ENCODE peak calls at places on chromosomes 5 and 9, in seven cellular contexts. B, D, G, M, E, J and N are unnamed samples.

GRCh38 chr9:132857031-132857430 is 21.1 kb downstream of the AK8 start:
- DNase-seq in D (peak; percentile 72), J (no peak), G (peak; percentile 25), M (peak; percentile 6), B (peak; percentile 23), E (peak; percentile 36), N (no peak)

GRCh38 chr9:117095116-117095515 is 319.7 kb downstream of the ASTN2 start:
- DNase-seq in D (peak; percentile 8), B (no peak), E (no peak), G (no peak), J (no peak), M (no peak), N (no peak)

GRCh38 chr9:87431831-87432230 is 65.8 kb upstream of the DAPK1 start:
- DNase-seq in J (no peak), D (no peak), E (no peak), B (no peak), G (no peak), M (no peak), N (no peak)

GRCh38 chr5:127683006-127683405 is 20.2 kb upstream of the CCDC192 start:
- DNase-seq in M (no peak), B (no peak), G (no peak), D (no peak), J (no peak), E (no peak), N (no peak)

GRCh38 chr9:19255112-19255511 is 24.6 kb downstream of the DENND4C start:
- DNase-seq in B (no peak), G (no peak), E (no peak), D (no peak), M (no peak), J (no peak), N (no peak)

GRCh38 chr9:127022913-127023665 is 99.3 kb downstream of the ANGPTL2 start:
- DNase-seq in B (peak; percentile 18), G (no peak), J (no peak), D (no peak), E (no peak), M (peak; percentile 42), N (no peak)

GRCh38 chr5:157558089-157558595 is 17.4 kb downstream of the ADAM19 start:
- DNase-seq in E (no peak), G (no peak), D (peak; percentile 86), J (no peak), M (no peak), B (peak; percentile 43), N (no peak)

GRCh38 chr5:170302729-170303501 is 5.3 kb upstream of the LCP2 start:
- DNase-seq in G (no peak), E (peak; percentile 54), M (no peak), D (no peak), J (no peak), B (peak; percentile 69), N (no peak)

GRCh38 chr9:94210616-94211603 is 48.2 kb upstream of the ZNF169 start:
- DNase-seq in G (no peak), B (no peak), M (no peak), E (no peak), D (no peak), J (no peak), N (no peak)

GRCh38 chr9:36899406-36899805 is 134.7 kb downstream of the PAX5 start:
- DNase-seq in G (no peak), J (no peak), M (no peak), E (no peak), B (no peak), D (no peak), N (no peak)

GRCh38 chr5:60497706-60498500 is 202.1 kb downstream of the DEPDC1B start:
- DNase-seq in M (no peak), J (no peak), D (peak; percentile 62), G (no peak), E (no peak), B (no peak), N (no peak)

GRCh38 chr5:94808497-94808896 is 190.0 kb downstream of the SLF1 start:
- DNase-seq in J (no peak), M (no peak), E (no peak), B (no peak), G (no peak), D (no peak), N (no peak)

GRCh38 chr9:110432253-110432652 is 94.6 kb upstream of the TXNDC8 start:
- DNase-seq in J (no peak), E (no peak), B (no peak), M (no peak), G (no peak), D (peak; percentile 71), N (no peak)

GRCh38 chr5:59575648-59576290 is 317.8 kb downstream of the PDE4D start:
- DNase-seq in G (no peak), B (no peak), E (no peak), D (no peak), M (no peak), J (no peak), N (no peak)

GRCh38 chr9:98501776-98502175 is 207.0 kb downstream of the GABBR2 start:
- DNase-seq in D (no peak), E (no peak), J (no peak), B (no peak), M (no peak), G (no peak), N (no peak)
- TF ChIP-seq POLR2A in D (no peak), E (no peak), J (no peak), B (no peak), M (no peak), G (no peak), N (no peak)

GRCh38 chr5:134413046-134413445 is 1.4 kb upstream of the CDKN2AIPNL start:
- DNase-seq in B (no peak), J (no peak), D (no peak), G (no peak), M (no peak), E (no peak), N (no peak)

GRCh38 chr5:134411228-134411545 is 494 bp downstream of the CDKN2AIPNL start:
- DNase-seq in D (no peak), J (no peak), E (no peak), G (no peak), M (no peak), B (no peak), N (no peak)

GRCh38 chr5:134409321-134409720 is 2.4 kb downstream of the CDKN2AIPNL start:
- DNase-seq in D (no peak), B (no peak), J (no peak), G (no peak), E (no peak), M (no peak), N (no peak)

GRCh38 chr5:134410822-134411221 is 859 bp downstream of the CDKN2AIPNL start:
- DNase-seq in J (no peak), M (no peak), B (no peak), D (no peak), E (no peak), G (no peak), N (no peak)

DNA sequence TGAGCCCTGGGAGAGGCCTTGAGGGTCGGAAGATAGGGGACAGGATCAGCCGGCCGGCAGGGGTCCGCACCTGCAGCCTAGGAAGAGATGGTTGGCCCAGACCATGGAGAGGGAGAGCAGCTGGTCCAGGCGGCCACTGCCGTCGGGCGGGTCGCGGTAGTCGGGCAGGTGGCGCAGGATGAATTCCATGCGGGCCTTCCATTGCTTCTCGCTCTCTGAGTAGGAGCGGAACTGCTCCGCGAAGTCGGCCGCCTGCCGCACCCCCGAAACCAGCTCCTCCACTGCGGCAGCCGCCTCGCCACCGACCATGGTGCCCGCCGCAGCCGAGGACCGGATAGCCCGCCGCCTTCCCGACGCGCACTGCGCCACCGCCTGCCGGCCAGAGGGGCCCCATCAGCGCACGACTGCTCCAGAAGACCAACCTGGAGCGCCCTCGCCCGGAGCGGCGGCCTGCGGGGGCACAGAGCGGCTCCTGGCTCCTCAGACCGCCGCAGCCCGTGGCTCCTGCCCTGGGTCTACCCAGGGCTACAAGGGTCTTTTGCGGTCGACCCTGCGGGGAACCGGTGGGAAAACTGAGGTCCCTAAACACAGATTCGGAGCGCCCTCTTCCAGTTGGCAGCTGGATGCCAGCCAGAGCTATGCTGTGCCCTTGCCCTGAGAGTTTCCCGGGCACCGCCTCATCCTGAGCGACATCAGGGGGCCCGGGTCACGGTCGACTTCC is at the start of gene CDKN2AIPNL:
- DNase-seq in G (peak; percentile 82), M (peak; percentile 90), J (peak; percentile 95), E (peak; percentile 91), B (peak; percentile 90), D (peak; percentile 80), N (peak; percentile 84)
- TF ChIP-seq POLR2A in G (no peak), M (peak; percentile 64), J (peak; percentile 50), E (peak; percentile 48), B (no peak), D (peak; percentile 74), N (peak; percentile 87)

DNA sequence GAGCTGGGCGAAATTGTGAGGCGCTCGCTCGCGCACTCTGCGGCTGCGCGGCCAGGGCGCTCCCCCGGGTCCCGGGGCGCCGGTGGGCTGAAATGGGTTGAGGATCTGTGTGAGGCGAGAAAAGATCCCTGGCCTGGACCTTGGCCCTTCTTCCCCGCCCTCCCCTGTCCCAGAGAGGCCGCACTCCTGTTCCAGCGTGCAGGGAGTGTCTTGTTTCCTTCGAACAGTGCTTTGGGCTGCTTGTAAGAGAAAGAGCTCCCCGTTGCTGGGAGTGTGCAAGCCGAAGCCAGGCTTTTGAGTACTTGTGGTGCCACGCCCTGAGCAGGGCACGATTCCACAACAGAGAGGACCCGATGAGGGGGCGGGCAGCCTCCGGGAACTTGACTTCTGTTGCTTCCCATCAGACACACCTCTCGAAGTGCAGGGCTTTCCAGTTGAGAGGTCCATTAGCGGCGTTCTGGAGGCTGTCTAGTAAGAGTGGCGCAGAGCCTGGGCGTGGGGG is 528 bp downstream of the DOLPP1 start:
- DNase-seq in J (no peak), G (no peak), D (no peak), B (peak; percentile 57), M (no peak), E (no peak), N (peak; percentile 97)
- TF ChIP-seq POLR2A in J (no peak), G (no peak), D (no peak), B (no peak), M (no peak), E (no peak), N (no peak)

DNA sequence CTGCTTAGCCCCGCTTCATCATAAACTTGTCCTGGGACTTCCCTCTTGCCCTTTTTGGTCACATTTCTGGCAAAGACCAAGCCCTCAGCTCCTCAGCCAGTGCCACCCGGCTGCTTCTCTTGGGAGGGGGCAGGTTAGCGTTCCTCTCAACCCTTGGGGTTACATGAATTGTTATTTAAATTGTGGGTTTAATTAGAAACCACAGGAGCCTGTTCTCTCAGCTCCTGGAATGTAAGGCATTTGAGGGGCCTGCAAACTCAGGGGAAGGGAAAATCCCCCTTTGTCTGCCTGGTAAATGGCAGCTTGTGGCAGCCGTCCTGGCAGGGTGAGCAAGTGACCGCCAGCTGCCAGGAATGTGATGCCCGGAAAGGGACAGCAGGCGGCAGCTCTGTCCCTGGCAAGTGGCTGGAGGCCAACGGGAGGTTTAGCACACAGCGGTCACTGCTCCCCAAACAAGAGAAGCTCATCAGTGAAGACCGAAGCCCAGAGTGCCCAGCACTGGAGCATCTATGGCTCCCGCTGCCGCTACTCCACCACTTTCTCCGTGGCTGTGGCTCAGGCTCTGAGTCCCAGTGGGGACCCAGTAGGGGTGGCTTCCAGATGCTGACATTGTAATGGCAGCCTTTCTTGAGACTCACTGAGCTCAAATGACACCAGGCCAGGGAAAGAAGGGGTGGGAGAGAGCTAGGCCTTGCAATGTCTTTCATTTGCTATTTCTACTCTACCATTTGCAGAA is 51.7 kb downstream of the SHB start:
- DNase-seq in B (peak; percentile 82), E (no peak), M (peak; percentile 85), J (no peak), D (peak; percentile 62), G (peak; percentile 84), N (peak; percentile 22)
- TF ChIP-seq POLR2A in B (no peak), E (no peak), M (no peak), J (no peak), D (no peak), G (no peak), N (no peak)

GRCh38 chr9:73054091-73054490 is 97.6 kb upstream of the ANXA1 start:
- DNase-seq in D (no peak), M (no peak), J (no peak), E (no peak), B (no peak), G (no peak), N (no peak)
- TF ChIP-seq POLR2A in D (no peak), M (no peak), J (no peak), E (no peak), B (no peak), G (no peak), N (no peak)